ENCODE peak calls at places on chromosomes 3 and 15, in four cellular contexts. A, Z, N and C are unnamed samples.

GRCh38 chr3:184227481-184227935 is 1.9 kb upstream of the VWA5B2 start:
- DNase-seq in Z (peak; percentile 57), N (peak; percentile 81), A (no peak), C (peak; percentile 28)

GRCh38 chr3:94441494-94441847 is 378.6 kb downstream of the NSUN3 start:
- DNase-seq in A (no peak), Z (no peak), N (no peak), C (no peak)

GRCh38 chr15:64443747-64444621 is 16.4 kb upstream of the ZNF609 start:
- DNase-seq in N (no peak), A (no peak), Z (no peak), C (no peak)

GRCh38 chr3:123947482-123947881 is 13.5 kb downstream of the CCDC14 start:
- DNase-seq in N (no peak), A (no peak), Z (no peak), C (no peak)

GRCh38 chr15:81080946-81081345 is 53.1 kb upstream of the CFAP161 start:
- DNase-seq in Z (no peak), N (no peak), A (no peak), C (no peak)

GRCh38 chr3:188198760-188199327 is 44.9 kb downstream of the LPP start:
- DNase-seq in A (no peak), N (no peak), Z (no peak), C (no peak)

GRCh38 chr3:184659797-184660301 is 52.0 kb downstream of the MAGEF1 start:
- DNase-seq in N (no peak), A (no peak), Z (no peak), C (no peak)

GRCh38 chr15:70410371-70410975 is 312.8 kb upstream of the TLE3 start:
- DNase-seq in A (no peak), N (no peak), Z (no peak), C (no peak)

GRCh38 chr3:8805774-8806173 is 36.4 kb upstream of the OXTR start:
- DNase-seq in A (no peak), N (no peak), Z (no peak), C (no peak)

GRCh38 chr3:51796859-51797258 is 17.8 kb upstream of the IQCF6 start:
- DNase-seq in Z (no peak), A (peak; percentile 16), N (no peak), C (no peak)